ENCODE peak calls at places on chromosomes 16 and 17, in four cellular contexts. N is Calu3, B is ascending aorta, T is heart right ventricle. F is an unnamed sample.

GRCh38 chr17:27407916-27408846 is 48.1 kb upstream of the KSR1 start:
- DNase-seq in N (no peak), B (no peak), T (no peak), F (no peak)

GRCh38 chr17:19306160-19307111 is 56.1 kb downstream of the B9D1 start:
- DNase-seq in B (no peak), T (no peak), N (no peak), F (no peak)

GRCh38 chr17:53719229-53719628 is 103.5 kb upstream of the KIF2B start:
- DNase-seq in B (no peak), T (no peak), N (no peak), F (no peak)

GRCh38 chr17:34902761-34903325 is 58.4 kb downstream of the CCT6B start:
- DNase-seq in T (no peak), B (no peak), N (no peak), F (no peak)

GRCh38 chr16:19113577-19114358 is at the start of gene ITPRIPL2:
- DNase-seq in N (peak), T (peak), B (peak), F (peak)

GRCh38 chr17:6346986-6347385 is 87.9 kb downstream of the AIPL1 start:
- DNase-seq in T (no peak), N (no peak), B (no peak), F (no peak)

GRCh38 chr17:77424585-77425344 is 284.0 kb downstream of the SEC14L1 start:
- DNase-seq in N (no peak), B (peak), T (peak), F (no peak)

GRCh38 chr17:56441331-56441730 is 152.2 kb upstream of the NOG start:
- DNase-seq in N (no peak), B (no peak), T (no peak), F (peak)

GRCh38 chr17:78665952-78666920 is 89.0 kb upstream of the DNAH17 start:
- DNase-seq in T (no peak), B (no peak), N (peak), F (no peak)

GRCh38 chr17:4232168-4232813 is 31.5 kb downstream of the ANKFY1 start:
- DNase-seq in N (no peak), T (no peak), B (no peak), F (no peak)

GRCh38 chr17:6501359-6501758 is 55.0 kb downstream of the PITPNM3 start:
- DNase-seq in T (no peak), N (no peak), B (no peak), F (no peak)

GRCh38 chr16:19609359-19609758 is 53.9 kb downstream of the VPS35L start:
- DNase-seq in B (no peak), N (no peak), T (no peak), F (no peak)

GRCh38 chr16:81524382-81524781 is 79.8 kb downstream of the CMIP start:
- DNase-seq in N (no peak), T (no peak), B (no peak), F (no peak)

GRCh38 chr16:27640277-27640600 is 90.3 kb downstream of the KATNIP start:
- DNase-seq in T (no peak), N (no peak), B (no peak), F (no peak)

GRCh38 chr16:28623172-28623711 is 13.4 kb upstream of the SULT1A1 start:
- DNase-seq in T (peak), N (peak), B (no peak), F (no peak)

GRCh38 chr17:45895304-45895968 is 1.1 kb downstream of the MAPT start:
- DNase-seq in T (no peak), B (no peak), N (peak), F (no peak)

GRCh38 chr17:511001-511690 is 158.5 kb upstream of the RPH3AL start:
- DNase-seq in N (no peak), T (no peak), B (no peak), F (no peak)

GRCh38 chr16:58448890-58449289 is 51.1 kb upstream of the NDRG4 start:
- DNase-seq in N (no peak), B (no peak), T (no peak), F (no peak)

GRCh38 chr17:78600181-78600651 is 23.0 kb upstream of the DNAH17 start:
- DNase-seq in T (no peak), B (no peak), N (peak), F (no peak)

GRCh38 chr17:38636054-38636453 is 30.3 kb upstream of the SRCIN1 start:
- DNase-seq in T (no peak), B (peak), N (no peak), F (no peak)

GRCh38 chr16:29107299-29107698 is 122.4 kb downstream of the LAT start:
- DNase-seq in N (peak), T (no peak), B (no peak), F (no peak)

GRCh38 chr17:6427284-6427781 is 7.6 kb downstream of the AIPL1 start:
- DNase-seq in T (no peak), B (no peak), N (no peak), F (no peak)

GRCh38 chr16:23395732-23396131 is 57.3 kb downstream of the COG7 start:
- DNase-seq in T (no peak), B (no peak), N (no peak), F (no peak)

GRCh38 chr16:8773537-8773936 is 23.9 kb downstream of the TMEM186 start:
- DNase-seq in B (no peak), N (no peak), T (no peak), F (no peak)

F was measured in GOT3.